ENCODE peak calls at places on chromosomes 6 and 20, in ten cellular contexts. Z, E, G, A, W, D, V, S, Y and K are unnamed samples.

GRCh38 chr20:15091417-15092017 is 754.1 kb upstream of the FLRT3 start:
- DNase-seq in Z (no peak), E (no peak), G (no peak), A (no peak), W (no peak), D (no peak), V (no peak), S (no peak), Y (no peak), K (no peak)

GRCh38 chr6:26295691-26296555 is 69.1 kb upstream of the BTN3A2 start:
- DNase-seq in Z (no peak), E (peak), G (no peak), A (no peak), W (no peak), D (no peak), V (no peak), S (no peak), Y (no peak), K (no peak)

GRCh38 chr6:87697581-87698552 is 4.2 kb downstream of the AKIRIN2 start:
- DNase-seq in Z (no peak), E (peak), G (no peak), A (peak), W (peak), D (no peak), V (no peak), S (no peak), Y (peak), K (no peak)

GRCh38 chr20:53154540-53154939 is 182.4 kb downstream of the TSHZ2 start:
- DNase-seq in Z (no peak), E (peak), G (no peak), A (peak), W (no peak), D (no peak), V (no peak), S (no peak), Y (no peak), K (no peak)

GRCh38 chr6:151381722-151382121 is 9.6 kb downstream of the ZBTB2 start:
- DNase-seq in Z (no peak), E (no peak), G (no peak), A (no peak), W (no peak), D (no peak), V (no peak), S (no peak), Y (no peak), K (no peak)

GRCh38 chr6:73704798-73705197 is 8.8 kb downstream of the CD109 start:
- DNase-seq in Z (no peak), E (peak), G (no peak), A (no peak), W (no peak), D (no peak), V (no peak), S (no peak), Y (no peak), K (no peak)

GRCh38 chr20:53875452-53875851 is 194.9 kb downstream of the BCAS1 start:
- DNase-seq in Z (no peak), E (no peak), G (no peak), A (no peak), W (no peak), D (no peak), V (no peak), S (no peak), Y (no peak), K (no peak)

GRCh38 chr6:137155830-137156229 is 17.6 kb downstream of the IL22RA2 start:
- DNase-seq in Z (no peak), E (peak), G (no peak), A (peak), W (no peak), D (no peak), V (no peak), S (no peak), Y (peak), K (no peak)

GRCh38 chr6:11772109-11772830 is 6.3 kb downstream of the ADTRP start:
- DNase-seq in Z (no peak), E (peak), G (no peak), A (no peak), W (peak), D (peak), V (no peak), S (no peak), Y (peak), K (no peak)

GRCh38 chr20:41154436-41155176 is 17.3 kb downstream of the PLCG1 start:
- DNase-seq in Z (no peak), E (no peak), G (no peak), A (no peak), W (no peak), D (no peak), V (no peak), S (no peak), Y (no peak), K (no peak)
- TF ChIP-seq CTCF in Z (no peak), E (no peak), G (no peak), A (no peak), W (no peak), D (no peak), V (no peak), S (no peak), Y (no peak), K (no peak)

GRCh38 chr6:82247634-82248232 is at the start of gene IBTK:
- DNase-seq in Z (peak), E (peak), G (peak), A (peak), W (peak), D (peak), V (peak), S (peak), Y (peak), K (peak)

GRCh38 chr6:82249381-82250253 is 2.1 kb upstream of the IBTK start:
- DNase-seq in Z (no peak), E (no peak), G (no peak), A (no peak), W (no peak), D (no peak), V (no peak), S (no peak), Y (no peak), K (no peak)

GRCh38 chr6:82246802-82247633 is 526 bp downstream of the IBTK start:
- DNase-seq in Z (no peak), E (peak), G (peak), A (peak), W (no peak), D (peak), V (peak), S (peak), Y (no peak), K (peak)

GRCh38 chr6:82246370-82246769 is 1.2 kb downstream of the IBTK start:
- DNase-seq in Z (no peak), E (no peak), G (no peak), A (no peak), W (no peak), D (no peak), V (no peak), S (no peak), Y (no peak), K (no peak)

DNA sequence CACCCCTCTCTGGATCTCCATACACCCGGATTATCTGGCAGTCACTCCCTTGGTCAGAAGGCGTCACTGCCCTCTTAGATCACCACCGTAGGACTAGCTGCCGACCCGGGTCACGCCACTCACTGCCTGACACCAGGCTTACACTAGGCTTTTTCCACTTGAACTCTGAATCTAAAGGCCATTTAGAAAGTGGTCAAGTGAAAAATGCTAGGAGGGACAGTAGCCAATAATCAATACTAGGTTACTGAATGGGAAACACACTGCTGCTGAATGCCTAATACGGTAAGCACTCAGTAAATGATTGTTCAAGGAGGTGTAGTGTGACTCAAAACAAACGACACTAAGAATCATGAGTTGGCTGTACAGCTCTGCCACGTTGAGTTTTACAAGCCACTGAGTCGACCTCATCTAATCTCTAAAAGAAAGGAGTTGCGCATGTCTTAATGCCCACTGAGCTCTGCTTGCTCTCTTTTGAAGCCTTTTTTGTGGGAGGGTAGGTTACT is 740 bp upstream of the IBTK start:
- DNase-seq in Z (no peak), E (peak), G (no peak), A (peak), W (no peak), D (no peak), V (no peak), S (no peak), Y (peak), K (peak)
- TF ChIP-seq CTCF in Z (no peak), E (no peak), G (no peak), A (no peak), W (no peak), D (no peak), V (no peak), S (no peak), Y (no peak), K (no peak)

GRCh38 chr20:12276011-12276673 is 358.4 kb downstream of the BTBD3 start:
- DNase-seq in Z (no peak), E (no peak), G (no peak), A (no peak), W (no peak), D (no peak), V (no peak), S (no peak), Y (no peak), K (no peak)

GRCh38 chr20:12269579-12269978 is 351.9 kb downstream of the BTBD3 start:
- DNase-seq in Z (no peak), E (no peak), G (no peak), A (no peak), W (no peak), D (no peak), V (no peak), S (no peak), Y (no peak), K (no peak)

GRCh38 chr20:12265662-12266061 is 348.0 kb downstream of the BTBD3 start:
- DNase-seq in Z (no peak), E (no peak), G (no peak), A (no peak), W (no peak), D (no peak), V (no peak), S (no peak), Y (no peak), K (no peak)

DNA sequence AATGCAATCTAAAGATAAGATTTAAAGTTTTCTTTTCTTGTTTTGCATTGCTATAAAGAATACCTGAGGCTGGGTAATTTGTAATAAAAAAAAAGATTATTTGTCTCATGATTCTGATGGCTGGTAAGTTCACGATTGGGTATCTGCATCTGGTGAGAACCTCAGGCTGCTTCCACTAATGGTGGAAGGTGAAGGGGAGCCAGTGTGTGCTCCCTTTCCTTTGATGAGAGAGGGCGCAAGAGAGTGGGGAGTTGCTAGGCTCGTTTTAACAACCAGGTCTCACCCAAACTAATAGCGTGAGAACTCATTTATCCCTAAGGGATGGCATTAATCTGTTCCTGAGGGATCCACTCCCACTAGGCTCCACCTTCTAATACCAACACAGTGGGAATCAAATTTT is 353.2 kb downstream of the BTBD3 start:
- DNase-seq in Z (no peak), E (no peak), G (no peak), A (no peak), W (no peak), D (no peak), V (no peak), S (peak), Y (no peak), K (no peak)
- TF ChIP-seq CTCF in Z (no peak), E (no peak), G (no peak), A (no peak), W (no peak), D (no peak), V (no peak), S (no peak), Y (no peak), K (no peak)

DNA sequence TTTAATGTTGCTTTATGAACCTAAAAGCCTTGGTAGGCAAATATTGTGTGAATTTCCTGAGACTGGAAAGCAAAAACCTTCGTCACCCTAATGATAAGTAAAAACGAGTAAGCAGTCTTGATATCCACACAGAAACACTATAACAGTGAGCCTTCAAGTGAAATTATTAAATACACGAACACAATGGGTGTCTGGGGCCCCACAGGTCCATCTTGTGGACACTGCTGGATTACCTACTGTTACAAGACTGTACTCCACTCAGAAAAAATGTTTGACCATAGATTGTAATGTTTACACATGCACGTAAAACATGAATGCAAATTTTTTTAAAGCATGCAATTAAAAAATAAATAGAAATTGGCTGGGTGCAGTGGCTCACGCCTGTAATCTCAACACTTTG is 466.9 kb downstream of the CD83 start:
- DNase-seq in Z (no peak), E (no peak), G (no peak), A (no peak), W (no peak), D (no peak), V (no peak), S (no peak), Y (no peak), K (no peak)
- TF ChIP-seq CTCF in Z (no peak), E (no peak), G (no peak), A (no peak), W (no peak), D (no peak), V (no peak), S (no peak), Y (peak), K (no peak)

GRCh38 chr6:113488812-113489685 is 368.1 kb upstream of the MARCKS start:
- DNase-seq in Z (no peak), E (no peak), G (no peak), A (no peak), W (no peak), D (no peak), V (no peak), S (no peak), Y (no peak), K (no peak)

GRCh38 chr6:113490356-113490755 is 366.8 kb upstream of the MARCKS start:
- DNase-seq in Z (no peak), E (no peak), G (no peak), A (no peak), W (no peak), D (no peak), V (no peak), S (no peak), Y (no peak), K (no peak)

GRCh38 chr6:113489946-113490345 is 367.2 kb upstream of the MARCKS start:
- DNase-seq in Z (no peak), E (no peak), G (no peak), A (no peak), W (no peak), D (no peak), V (no peak), S (no peak), Y (peak), K (no peak)

GRCh38 chr6:113486172-113486571 is 371.0 kb upstream of the MARCKS start:
- DNase-seq in Z (no peak), E (no peak), G (no peak), A (no peak), W (no peak), D (no peak), V (no peak), S (no peak), Y (no peak), K (no peak)

DNA sequence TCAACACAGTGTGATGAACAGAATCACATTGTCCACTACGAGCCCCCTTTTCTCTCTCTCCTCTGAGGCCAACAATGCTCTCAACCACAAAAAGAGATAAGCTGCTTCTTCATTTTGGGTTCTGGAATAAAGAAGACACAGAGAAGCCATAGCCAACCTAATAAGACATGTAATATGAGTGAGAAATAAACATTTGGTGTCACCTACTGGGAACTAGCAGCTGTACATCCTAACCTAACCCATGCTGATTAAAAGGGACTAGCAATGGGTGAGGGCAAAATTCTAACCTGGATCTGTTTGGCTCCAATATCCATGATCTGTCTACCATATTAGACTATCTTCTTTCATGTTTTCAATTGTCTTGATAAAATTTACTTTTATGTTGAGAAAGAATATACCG is 369.1 kb upstream of the MARCKS start:
- DNase-seq in Z (no peak), E (peak), G (no peak), A (no peak), W (no peak), D (no peak), V (no peak), S (no peak), Y (no peak), K (no peak)
- TF ChIP-seq CTCF in Z (no peak), E (peak), G (no peak), A (no peak), W (no peak), D (no peak), V (no peak), S (no peak), Y (no peak), K (no peak)

GRCh38 chr6:129251669-129252376 is 368.9 kb downstream of the LAMA2 start:
- DNase-seq in Z (no peak), E (peak), G (peak), A (peak), W (peak), D (peak), V (peak), S (peak), Y (peak), K (peak)
- TF ChIP-seq CTCF in Z (peak), E (peak), G (peak), A (peak), W (peak), D (no peak), V (peak), S (peak), Y (peak), K (peak)

DNA sequence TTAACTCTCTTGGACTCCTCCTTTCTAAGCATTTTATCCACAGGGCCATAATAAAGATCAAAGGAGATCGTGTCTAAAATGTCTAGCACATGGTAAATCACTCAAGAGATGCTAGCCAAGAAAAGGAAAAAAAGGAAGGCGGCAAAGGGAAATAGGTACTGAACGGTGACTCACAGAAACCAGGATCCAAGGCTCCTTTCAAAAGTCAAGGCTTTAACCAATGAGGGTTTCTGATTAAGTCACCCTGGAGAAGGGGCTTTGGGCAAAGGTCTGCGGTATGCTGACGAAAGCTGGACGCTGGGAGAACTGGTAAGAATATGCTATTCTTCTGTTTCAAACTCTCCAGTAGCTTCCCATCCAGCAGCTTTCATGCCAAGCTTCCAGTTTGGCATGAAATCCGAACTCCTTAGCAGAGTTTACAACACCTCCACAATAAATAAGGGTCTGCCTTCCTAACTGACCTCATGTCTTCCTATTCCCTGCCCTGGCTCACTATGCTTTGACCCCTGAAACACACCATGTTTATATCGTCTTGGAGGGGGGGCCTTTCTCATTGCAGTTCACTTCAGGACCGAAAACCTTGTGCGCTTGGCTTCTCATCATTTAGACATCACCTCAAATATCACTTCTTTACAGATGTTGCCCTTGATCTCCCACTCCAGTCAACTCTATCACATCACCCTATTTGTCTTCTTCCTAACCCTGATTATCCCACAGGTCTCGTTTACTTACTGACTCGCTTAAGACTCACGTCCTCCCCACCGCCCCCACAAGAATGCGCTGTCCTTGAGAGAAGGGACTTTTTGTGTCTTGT is 908 bp downstream of the TOMM34 start:
- DNase-seq in Z (no peak), E (peak), G (no peak), A (peak), W (no peak), D (no peak), V (peak), S (no peak), Y (no peak), K (no peak)
- TF ChIP-seq CTCF in Z (no peak), E (no peak), G (no peak), A (no peak), W (no peak), D (no peak), V (no peak), S (no peak), Y (no peak), K (no peak)

GRCh38 chr20:36754656-36755222 is 8.8 kb upstream of the NDRG3 start:
- DNase-seq in Z (no peak), E (peak), G (peak), A (peak), W (peak), D (no peak), V (peak), S (peak), Y (peak), K (peak)
- TF ChIP-seq CTCF in Z (peak), E (peak), G (peak), A (peak), W (peak), D (no peak), V (peak), S (peak), Y (peak), K (peak)

GRCh38 chr20:60990647-60991046 is 261.4 kb upstream of the CDH4 start:
- DNase-seq in Z (no peak), E (no peak), G (no peak), A (no peak), W (no peak), D (no peak), V (no peak), S (no peak), Y (no peak), K (no peak)

GRCh38 chr20:60999256-60999655 is 252.8 kb upstream of the CDH4 start:
- DNase-seq in Z (no peak), E (peak), G (no peak), A (no peak), W (no peak), D (no peak), V (no peak), S (no peak), Y (peak), K (no peak)

GRCh38 chr20:60993647-60994046 is 258.4 kb upstream of the CDH4 start:
- DNase-seq in Z (no peak), E (peak), G (peak), A (no peak), W (no peak), D (no peak), V (no peak), S (no peak), Y (no peak), K (peak)
- TF ChIP-seq CTCF in Z (no peak), E (peak), G (peak), A (no peak), W (peak), D (no peak), V (peak), S (no peak), Y (no peak), K (no peak)

DNA sequence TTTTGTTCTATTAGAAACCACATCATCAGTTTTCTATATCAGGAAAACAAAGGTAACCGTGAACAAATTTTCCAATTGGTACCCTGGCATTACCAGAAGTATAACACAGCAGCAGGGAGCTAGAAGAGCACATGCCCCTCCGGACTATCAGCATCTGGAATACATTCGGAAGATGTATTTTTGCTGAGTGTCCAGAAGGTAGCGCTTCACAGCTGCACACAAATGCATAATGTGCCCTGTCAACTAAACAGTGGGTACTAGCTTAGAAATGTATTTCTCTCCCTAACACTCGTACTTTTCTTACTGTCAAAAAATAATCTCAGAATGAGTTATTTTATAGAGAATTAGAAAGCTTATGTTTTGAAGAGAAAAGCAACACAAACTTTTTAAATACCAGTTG is 77.6 kb downstream of the HUS1B start:
- DNase-seq in Z (no peak), E (peak), G (no peak), A (no peak), W (peak), D (no peak), V (no peak), S (no peak), Y (no peak), K (no peak)
- TF ChIP-seq CTCF in Z (no peak), E (peak), G (no peak), A (no peak), W (peak), D (no peak), V (peak), S (no peak), Y (peak), K (no peak)